ENCODE peak calls at places on chromosome 2, in six cellular contexts. One of them, this sample, is unnamed.

GRCh38 chr2:189302274-189302948 is 122.8 kb upstream of the COL5A2 start:
- DNase-seq in suprapubic skin: no peak
- DNase-seq in breast epithelium: no peak
- DNase-seq in transverse colon: no peak
- DNase-seq in spleen: no peak
- DNase-seq in K562: no peak
- DNase-seq in this sample: no peak

GRCh38 chr2:238916176-238916874 is 68.4 kb downstream of the TWIST2 start:
- DNase-seq in suprapubic skin: no peak
- DNase-seq in breast epithelium: peak
- DNase-seq in transverse colon: no peak
- DNase-seq in spleen: peak
- DNase-seq in K562: no peak
- DNase-seq in this sample: no peak

GRCh38 chr2:96869281-96869823 is 528 bp downstream of the SEMA4C start:
- DNase-seq in suprapubic skin: peak
- DNase-seq in breast epithelium: peak
- DNase-seq in transverse colon: peak
- DNase-seq in spleen: peak
- DNase-seq in K562: peak
- DNase-seq in this sample: no peak

GRCh38 chr2:230286048-230286447 is 40.9 kb upstream of the SP140L start:
- DNase-seq in suprapubic skin: no peak
- DNase-seq in breast epithelium: no peak
- DNase-seq in transverse colon: no peak
- DNase-seq in spleen: no peak
- DNase-seq in K562: no peak
- DNase-seq in this sample: no peak

GRCh38 chr2:38176619-38177021 is 100.7 kb upstream of the CYP1B1 start:
- DNase-seq in suprapubic skin: peak
- DNase-seq in breast epithelium: no peak
- DNase-seq in transverse colon: no peak
- DNase-seq in spleen: no peak
- DNase-seq in K562: no peak
- DNase-seq in this sample: no peak

GRCh38 chr2:239357954-239358754 is 42.7 kb downstream of the HDAC4 start:
- DNase-seq in suprapubic skin: no peak
- DNase-seq in breast epithelium: no peak
- DNase-seq in transverse colon: no peak
- DNase-seq in spleen: no peak
- DNase-seq in K562: no peak
- DNase-seq in this sample: no peak

GRCh38 chr2:86335865-86336321 is 1.5 kb downstream of the REEP1 start:
- DNase-seq in suprapubic skin: no peak
- DNase-seq in breast epithelium: no peak
- DNase-seq in transverse colon: no peak
- DNase-seq in spleen: no peak
- DNase-seq in K562: no peak
- DNase-seq in this sample: no peak

GRCh38 chr2:61733563-61733962 is 120.3 kb downstream of the FAM161A start:
- DNase-seq in suprapubic skin: no peak
- DNase-seq in breast epithelium: no peak
- DNase-seq in transverse colon: no peak
- DNase-seq in spleen: no peak
- DNase-seq in K562: no peak
- DNase-seq in this sample: no peak

GRCh38 chr2:163665817-163666216 is 70.0 kb downstream of the FIGN start:
- DNase-seq in suprapubic skin: no peak
- DNase-seq in breast epithelium: no peak
- DNase-seq in transverse colon: no peak
- DNase-seq in spleen: no peak
- DNase-seq in K562: no peak
- DNase-seq in this sample: no peak

GRCh38 chr2:125885340-125885739 is 770.6 kb upstream of the GYPC start:
- DNase-seq in suprapubic skin: no peak
- DNase-seq in breast epithelium: no peak
- DNase-seq in transverse colon: no peak
- DNase-seq in spleen: no peak
- DNase-seq in K562: no peak
- DNase-seq in this sample: no peak

GRCh38 chr2:100959225-100959880 is 42.7 kb upstream of the RPL31 start:
- DNase-seq in suprapubic skin: no peak
- DNase-seq in breast epithelium: no peak
- DNase-seq in transverse colon: no peak
- DNase-seq in spleen: no peak
- DNase-seq in K562: no peak
- DNase-seq in this sample: no peak

GRCh38 chr2:230902180-230902899 is 22.7 kb downstream of the GPR55 start:
- DNase-seq in suprapubic skin: no peak
- DNase-seq in breast epithelium: peak
- DNase-seq in transverse colon: peak
- DNase-seq in spleen: peak
- DNase-seq in K562: peak
- DNase-seq in this sample: peak

GRCh38 chr2:149573760-149574159 is 13.8 kb downstream of the MMADHC start:
- DNase-seq in suprapubic skin: no peak
- DNase-seq in breast epithelium: no peak
- DNase-seq in transverse colon: no peak
- DNase-seq in spleen: no peak
- DNase-seq in K562: no peak
- DNase-seq in this sample: no peak

GRCh38 chr2:3633982-3634630 is 23.9 kb upstream of the ALLC start:
- DNase-seq in suprapubic skin: no peak
- DNase-seq in breast epithelium: peak
- DNase-seq in transverse colon: no peak
- DNase-seq in spleen: peak
- DNase-seq in K562: no peak
- DNase-seq in this sample: no peak

GRCh38 chr2:197159681-197160211 is 150.8 kb downstream of the ANKRD44 start:
- DNase-seq in suprapubic skin: no peak
- DNase-seq in breast epithelium: no peak
- DNase-seq in transverse colon: no peak
- DNase-seq in spleen: no peak
- DNase-seq in K562: no peak
- DNase-seq in this sample: no peak

GRCh38 chr2:9251154-9252001 is 44.8 kb downstream of the ASAP2 start:
- DNase-seq in suprapubic skin: peak
- DNase-seq in breast epithelium: peak
- DNase-seq in transverse colon: no peak
- DNase-seq in spleen: no peak
- DNase-seq in K562: no peak
- DNase-seq in this sample: no peak

GRCh38 chr2:109537565-109538221 is 76.1 kb downstream of the SEPTIN10 start:
- DNase-seq in suprapubic skin: no peak
- DNase-seq in breast epithelium: no peak
- DNase-seq in transverse colon: no peak
- DNase-seq in spleen: no peak
- DNase-seq in K562: no peak
- DNase-seq in this sample: no peak
- TF ChIP-seq POLR2AphosphoS5 in suprapubic skin: no peak
- TF ChIP-seq POLR2AphosphoS5 in breast epithelium: no peak
- TF ChIP-seq POLR2AphosphoS5 in transverse colon: no peak
- TF ChIP-seq POLR2AphosphoS5 in spleen: no peak
- TF ChIP-seq POLR2AphosphoS5 in K562: no peak
- TF ChIP-seq POLR2AphosphoS5 in this sample: no peak

GRCh38 chr2:172007372-172007771 is 7.6 kb downstream of the METAP1D start:
- DNase-seq in suprapubic skin: no peak
- DNase-seq in breast epithelium: no peak
- DNase-seq in transverse colon: no peak
- DNase-seq in spleen: no peak
- DNase-seq in K562: no peak
- DNase-seq in this sample: no peak
- H3K4me3 ChIP-seq in suprapubic skin: no peak
- H3K4me3 ChIP-seq in breast epithelium: no peak
- H3K4me3 ChIP-seq in transverse colon: no peak
- H3K4me3 ChIP-seq in spleen: no peak
- H3K4me3 ChIP-seq in K562: no peak
- H3K4me3 ChIP-seq in this sample: no peak

DNA sequence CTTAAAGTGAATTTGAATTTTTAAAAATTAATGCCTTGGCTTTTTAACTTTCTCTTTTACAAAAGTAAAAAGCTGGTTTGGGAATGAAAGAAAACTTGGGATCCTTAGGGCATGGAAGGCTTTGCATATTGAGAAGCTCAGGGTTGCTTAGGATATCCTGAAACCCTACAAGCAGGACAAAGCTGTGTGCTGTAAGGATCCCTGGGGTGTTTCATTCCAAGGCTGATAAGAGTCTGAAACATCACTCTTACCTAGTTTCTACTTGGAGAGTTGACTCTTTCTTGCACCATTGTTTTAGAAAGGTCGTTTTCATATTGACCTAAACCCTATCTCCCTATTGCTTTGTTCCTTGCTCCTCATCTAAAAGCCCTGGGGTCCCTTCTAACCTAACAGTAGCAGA is 325.9 kb upstream of the NT5C1B start:
- DNase-seq in suprapubic skin: no peak
- DNase-seq in breast epithelium: no peak
- DNase-seq in transverse colon: no peak
- DNase-seq in spleen: no peak
- DNase-seq in K562: no peak
- DNase-seq in this sample: no peak
- TF ChIP-seq POLR2AphosphoS5 in suprapubic skin: no peak
- TF ChIP-seq POLR2AphosphoS5 in breast epithelium: no peak
- TF ChIP-seq POLR2AphosphoS5 in transverse colon: no peak
- TF ChIP-seq POLR2AphosphoS5 in spleen: no peak
- TF ChIP-seq POLR2AphosphoS5 in K562: no peak
- TF ChIP-seq POLR2AphosphoS5 in this sample: no peak

DNA sequence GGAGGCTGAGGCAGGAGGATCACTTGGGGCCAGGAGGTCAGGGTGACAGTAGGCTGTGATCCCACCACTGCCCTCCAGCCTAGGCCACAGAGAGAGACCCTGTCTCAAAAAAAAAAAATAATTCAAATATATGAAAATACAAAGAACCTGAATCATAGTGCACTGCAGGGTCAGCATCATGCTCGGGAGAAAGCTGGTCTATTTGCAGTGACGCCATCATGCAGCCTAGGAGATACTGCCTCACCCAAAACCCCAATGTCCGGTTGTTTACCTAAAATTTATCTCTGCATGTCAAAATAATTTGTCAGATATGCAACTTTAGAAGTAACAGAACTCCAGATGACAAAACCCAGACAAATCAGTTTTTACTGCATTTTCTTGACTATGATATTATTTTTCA is 61.5 kb upstream of the ALKAL2 start:
- DNase-seq in suprapubic skin: no peak
- DNase-seq in breast epithelium: no peak
- DNase-seq in transverse colon: no peak
- DNase-seq in spleen: no peak
- DNase-seq in K562: no peak
- DNase-seq in this sample: no peak
- H3K4me3 ChIP-seq in suprapubic skin: no peak
- H3K4me3 ChIP-seq in breast epithelium: no peak
- H3K4me3 ChIP-seq in transverse colon: no peak
- H3K4me3 ChIP-seq in spleen: no peak
- H3K4me3 ChIP-seq in K562: no peak
- H3K4me3 ChIP-seq in this sample: no peak

GRCh38 chr2:42025151-42025582 is 22.7 kb upstream of the PKDCC start:
- DNase-seq in suprapubic skin: no peak
- DNase-seq in breast epithelium: peak
- DNase-seq in transverse colon: no peak
- DNase-seq in spleen: no peak
- DNase-seq in K562: no peak
- DNase-seq in this sample: no peak
- TF ChIP-seq POLR2AphosphoS5 in suprapubic skin: no peak
- TF ChIP-seq POLR2AphosphoS5 in breast epithelium: no peak
- TF ChIP-seq POLR2AphosphoS5 in transverse colon: no peak
- TF ChIP-seq POLR2AphosphoS5 in spleen: no peak
- TF ChIP-seq POLR2AphosphoS5 in K562: no peak
- TF ChIP-seq POLR2AphosphoS5 in this sample: no peak

GRCh38 chr2:1497122-1497611 is 83.9 kb downstream of the TPO start:
- DNase-seq in suprapubic skin: peak
- DNase-seq in breast epithelium: peak
- DNase-seq in transverse colon: no peak
- DNase-seq in spleen: peak
- DNase-seq in K562: no peak
- DNase-seq in this sample: no peak
- H3K4me3 ChIP-seq in suprapubic skin: no peak
- H3K4me3 ChIP-seq in breast epithelium: no peak
- H3K4me3 ChIP-seq in transverse colon: no peak
- H3K4me3 ChIP-seq in spleen: no peak
- H3K4me3 ChIP-seq in K562: no peak
- H3K4me3 ChIP-seq in this sample: no peak

DNA sequence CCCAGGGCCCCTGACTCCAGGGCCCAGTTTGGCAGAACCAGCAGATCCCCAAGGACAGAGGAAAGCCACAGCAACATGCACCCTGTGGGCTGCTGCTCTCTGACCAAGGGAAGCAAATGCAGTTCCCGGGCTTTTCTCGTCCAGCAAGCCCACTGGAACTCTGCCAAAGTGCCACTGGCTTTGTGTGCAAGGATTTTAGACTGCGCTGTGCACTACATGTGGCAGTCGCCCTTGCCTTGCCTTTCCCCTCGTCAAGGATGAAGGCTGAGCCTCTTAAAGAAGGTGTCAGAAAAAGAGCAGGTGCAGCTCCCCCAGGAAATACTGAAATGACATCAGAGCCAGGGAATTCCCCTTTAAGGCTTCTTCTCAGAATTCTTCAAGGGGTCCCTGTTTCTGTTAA is 199.2 kb downstream of the TFCP2L1 start:
- DNase-seq in suprapubic skin: no peak
- DNase-seq in breast epithelium: peak
- DNase-seq in transverse colon: no peak
- DNase-seq in spleen: no peak
- DNase-seq in K562: no peak
- DNase-seq in this sample: no peak
- TF ChIP-seq POLR2AphosphoS5 in suprapubic skin: no peak
- TF ChIP-seq POLR2AphosphoS5 in breast epithelium: no peak
- TF ChIP-seq POLR2AphosphoS5 in transverse colon: no peak
- TF ChIP-seq POLR2AphosphoS5 in spleen: no peak
- TF ChIP-seq POLR2AphosphoS5 in K562: no peak
- TF ChIP-seq POLR2AphosphoS5 in this sample: no peak